ENCODE peak calls at places on chromosome 4, in ten cellular contexts. One of them, this sample, is unnamed.

GRCh38 chr4:140296335-140296753 is 77.1 kb upstream of the SCOC start:
- DNase-seq in BE2C: peak
- DNase-seq in coronary artery: peak
- DNase-seq in NCI-H524 treated with DMSO at 0.1 percent for 48 hours: no peak
- DNase-seq in EL: peak
- DNase-seq in CD4-positive, alpha-beta T cell: no peak
- DNase-seq in stimulated activated CD4-positive, alpha-beta T cell treated with anti-CD3 and anti-CD28 coated beads, Interleukin-12 subunit alpha, Interleukin-12 subunit beta, amount 100 ng/mL, for 24 hours: no peak
- DNase-seq in uterus: peak
- DNase-seq in sciatic nerve: peak
- DNase-seq in AG09319: peak
- DNase-seq in this sample: peak

GRCh38 chr4:184814686-184815045 is 11.1 kb downstream of the ACSL1 start:
- DNase-seq in AG09319: no peak
- DNase-seq in stimulated activated CD4-positive, alpha-beta T cell treated with anti-CD3 and anti-CD28 coated beads, Interleukin-12 subunit alpha, Interleukin-12 subunit beta, amount 100 ng/mL, for 24 hours: no peak
- DNase-seq in coronary artery: no peak
- DNase-seq in CD4-positive, alpha-beta T cell: no peak
- DNase-seq in NCI-H524 treated with DMSO at 0.1 percent for 48 hours: no peak
- DNase-seq in BE2C: no peak
- DNase-seq in sciatic nerve: peak
- DNase-seq in uterus: no peak
- DNase-seq in EL: peak
- DNase-seq in this sample: peak

GRCh38 chr4:18106620-18107019 is 85.1 kb upstream of the LCORL start:
- DNase-seq in uterus: no peak
- DNase-seq in stimulated activated CD4-positive, alpha-beta T cell treated with anti-CD3 and anti-CD28 coated beads, Interleukin-12 subunit alpha, Interleukin-12 subunit beta, amount 100 ng/mL, for 24 hours: no peak
- DNase-seq in NCI-H524 treated with DMSO at 0.1 percent for 48 hours: peak
- DNase-seq in EL: no peak
- DNase-seq in AG09319: no peak
- DNase-seq in BE2C: peak
- DNase-seq in CD4-positive, alpha-beta T cell: no peak
- DNase-seq in sciatic nerve: no peak
- DNase-seq in coronary artery: no peak
- DNase-seq in this sample: no peak

GRCh38 chr4:70778888-70779422 is 57.2 kb downstream of the RUFY3 start:
- DNase-seq in CD4-positive, alpha-beta T cell: no peak
- DNase-seq in NCI-H524 treated with DMSO at 0.1 percent for 48 hours: no peak
- DNase-seq in stimulated activated CD4-positive, alpha-beta T cell treated with anti-CD3 and anti-CD28 coated beads, Interleukin-12 subunit alpha, Interleukin-12 subunit beta, amount 100 ng/mL, for 24 hours: no peak
- DNase-seq in AG09319: no peak
- DNase-seq in sciatic nerve: no peak
- DNase-seq in EL: no peak
- DNase-seq in coronary artery: no peak
- DNase-seq in BE2C: no peak
- DNase-seq in uterus: peak
- DNase-seq in this sample: no peak

GRCh38 chr4:53463340-53463739 is 85.9 kb downstream of the FIP1L1 start:
- DNase-seq in CD4-positive, alpha-beta T cell: no peak
- DNase-seq in coronary artery: no peak
- DNase-seq in BE2C: no peak
- DNase-seq in EL: no peak
- DNase-seq in NCI-H524 treated with DMSO at 0.1 percent for 48 hours: no peak
- DNase-seq in AG09319: no peak
- DNase-seq in sciatic nerve: no peak
- DNase-seq in stimulated activated CD4-positive, alpha-beta T cell treated with anti-CD3 and anti-CD28 coated beads, Interleukin-12 subunit alpha, Interleukin-12 subunit beta, amount 100 ng/mL, for 24 hours: no peak
- DNase-seq in uterus: no peak
- DNase-seq in this sample: peak

GRCh38 chr4:115090483-115091075 is 22.8 kb downstream of the NDST4 start:
- DNase-seq in EL: peak
- DNase-seq in sciatic nerve: no peak
- DNase-seq in coronary artery: no peak
- DNase-seq in CD4-positive, alpha-beta T cell: no peak
- DNase-seq in stimulated activated CD4-positive, alpha-beta T cell treated with anti-CD3 and anti-CD28 coated beads, Interleukin-12 subunit alpha, Interleukin-12 subunit beta, amount 100 ng/mL, for 24 hours: no peak
- DNase-seq in NCI-H524 treated with DMSO at 0.1 percent for 48 hours: no peak
- DNase-seq in BE2C: no peak
- DNase-seq in uterus: no peak
- DNase-seq in AG09319: no peak
- DNase-seq in this sample: peak

GRCh38 chr4:87304659-87305277 is 17.9 kb downstream of the HSD17B13 start:
- DNase-seq in EL: no peak
- DNase-seq in sciatic nerve: no peak
- DNase-seq in coronary artery: no peak
- DNase-seq in uterus: no peak
- DNase-seq in CD4-positive, alpha-beta T cell: no peak
- DNase-seq in AG09319: no peak
- DNase-seq in stimulated activated CD4-positive, alpha-beta T cell treated with anti-CD3 and anti-CD28 coated beads, Interleukin-12 subunit alpha, Interleukin-12 subunit beta, amount 100 ng/mL, for 24 hours: no peak
- DNase-seq in BE2C: no peak
- DNase-seq in NCI-H524 treated with DMSO at 0.1 percent for 48 hours: no peak
- DNase-seq in this sample: no peak

GRCh38 chr4:159002950-159003349 is 99.9 kb upstream of the RAPGEF2 start:
- DNase-seq in AG09319: no peak
- DNase-seq in coronary artery: no peak
- DNase-seq in sciatic nerve: no peak
- DNase-seq in BE2C: no peak
- DNase-seq in CD4-positive, alpha-beta T cell: no peak
- DNase-seq in NCI-H524 treated with DMSO at 0.1 percent for 48 hours: no peak
- DNase-seq in uterus: no peak
- DNase-seq in stimulated activated CD4-positive, alpha-beta T cell treated with anti-CD3 and anti-CD28 coated beads, Interleukin-12 subunit alpha, Interleukin-12 subunit beta, amount 100 ng/mL, for 24 hours: no peak
- DNase-seq in EL: peak
- DNase-seq in this sample: peak

This sample was measured in foreskin fibroblast.